ENCODE peak calls at places on chromosomes 5 and 9, in nine cellular contexts. One of them, this sample, is unnamed.
A peak's percentile ranks its signal among the peaks of the same experiment; 100 is the strongest.

GRCh38 chr9:5630038-5630507 is 1.2 kb downstream of the RIC1 start:
- DNase-seq in tibial artery: no peak
- DNase-seq in lung: no peak
- DNase-seq in heart right ventricle: no peak
- DNase-seq in IMR-90: no peak
- DNase-seq in mesendoderm: peak; percentile 51
- DNase-seq in PC-9: no peak
- DNase-seq in brain microvascular endothelial cell: peak; percentile 28
- DNase-seq in K562: no peak
- DNase-seq in this sample: peak; percentile 9

GRCh38 chr5:60700347-60700815 is 415 bp upstream of the DEPDC1B start:
- DNase-seq in mesendoderm: no peak
- DNase-seq in tibial artery: no peak
- DNase-seq in K562: peak; percentile 24
- DNase-seq in heart right ventricle: no peak
- DNase-seq in PC-9: no peak
- DNase-seq in brain microvascular endothelial cell: no peak
- DNase-seq in lung: no peak
- DNase-seq in IMR-90: no peak
- DNase-seq in this sample: no peak

GRCh38 chr9:73595036-73595545 is 443.4 kb downstream of the ANXA1 start:
- DNase-seq in brain microvascular endothelial cell: no peak
- DNase-seq in lung: no peak
- DNase-seq in PC-9: no peak
- DNase-seq in IMR-90: no peak
- DNase-seq in K562: no peak
- DNase-seq in tibial artery: no peak
- DNase-seq in heart right ventricle: no peak
- DNase-seq in mesendoderm: no peak
- DNase-seq in this sample: no peak

GRCh38 chr9:93415176-93415690 is 36.3 kb upstream of the FAM120A start:
- DNase-seq in K562: no peak
- DNase-seq in heart right ventricle: no peak
- DNase-seq in mesendoderm: no peak
- DNase-seq in brain microvascular endothelial cell: no peak
- DNase-seq in PC-9: no peak
- DNase-seq in tibial artery: no peak
- DNase-seq in lung: no peak
- DNase-seq in IMR-90: no peak
- DNase-seq in this sample: no peak

GRCh38 chr9:95147452-95147851 is 170.1 kb downstream of the FANCC start:
- DNase-seq in brain microvascular endothelial cell: no peak
- DNase-seq in IMR-90: peak; percentile 63
- DNase-seq in PC-9: no peak
- DNase-seq in tibial artery: no peak
- DNase-seq in heart right ventricle: no peak
- DNase-seq in K562: no peak
- DNase-seq in lung: no peak
- DNase-seq in mesendoderm: no peak
- DNase-seq in this sample: no peak

GRCh38 chr9:20640331-20641187 is 18.3 kb upstream of the MLLT3 start:
- DNase-seq in PC-9: peak; percentile 36
- DNase-seq in heart right ventricle: peak; percentile 44
- DNase-seq in tibial artery: no peak
- DNase-seq in IMR-90: peak; percentile 25
- DNase-seq in brain microvascular endothelial cell: peak; percentile 13
- DNase-seq in K562: no peak
- DNase-seq in mesendoderm: no peak
- DNase-seq in lung: no peak
- DNase-seq in this sample: peak; percentile 48

GRCh38 chr9:128420651-128421473 is at the start of gene CERCAM:
- DNase-seq in IMR-90: peak; percentile 25
- DNase-seq in K562: peak; percentile 87
- DNase-seq in lung: peak; percentile 33
- DNase-seq in tibial artery: peak; percentile 38
- DNase-seq in brain microvascular endothelial cell: peak; percentile 19
- DNase-seq in heart right ventricle: peak; percentile 54
- DNase-seq in mesendoderm: peak; percentile 47
- DNase-seq in PC-9: peak; percentile 74
- DNase-seq in this sample: peak; percentile 53

GRCh38 chr9:83384214-83384613 is 154.0 kb downstream of the FRMD3 start:
- DNase-seq in heart right ventricle: no peak
- DNase-seq in lung: no peak
- DNase-seq in brain microvascular endothelial cell: no peak
- DNase-seq in tibial artery: no peak
- DNase-seq in K562: no peak
- DNase-seq in mesendoderm: no peak
- DNase-seq in IMR-90: no peak
- DNase-seq in PC-9: no peak
- DNase-seq in this sample: no peak

GRCh38 chr5:14105717-14106435 is 37.3 kb upstream of the TRIO start:
- DNase-seq in lung: no peak
- DNase-seq in IMR-90: peak; percentile 95
- DNase-seq in PC-9: peak; percentile 91
- DNase-seq in K562: no peak
- DNase-seq in mesendoderm: peak; percentile 28
- DNase-seq in tibial artery: no peak
- DNase-seq in heart right ventricle: no peak
- DNase-seq in brain microvascular endothelial cell: peak; percentile 89
- DNase-seq in this sample: no peak

GRCh38 chr5:31283326-31283725 is 89.8 kb downstream of the CDH6 start:
- DNase-seq in brain microvascular endothelial cell: peak; percentile 24
- DNase-seq in K562: no peak
- DNase-seq in IMR-90: peak; percentile 13
- DNase-seq in lung: no peak
- DNase-seq in heart right ventricle: no peak
- DNase-seq in tibial artery: no peak
- DNase-seq in PC-9: no peak
- DNase-seq in mesendoderm: no peak
- DNase-seq in this sample: no peak

GRCh38 chr5:177356756-177357458 is 817 bp upstream of the RGS14 start:
- DNase-seq in heart right ventricle: no peak
- DNase-seq in brain microvascular endothelial cell: no peak
- DNase-seq in PC-9: no peak
- DNase-seq in K562: no peak
- DNase-seq in IMR-90: no peak
- DNase-seq in lung: no peak
- DNase-seq in mesendoderm: no peak
- DNase-seq in tibial artery: no peak
- DNase-seq in this sample: no peak

GRCh38 chr5:177359860-177360259 is 2.1 kb downstream of the RGS14 start:
- DNase-seq in K562: no peak
- DNase-seq in lung: no peak
- DNase-seq in brain microvascular endothelial cell: no peak
- DNase-seq in heart right ventricle: no peak
- DNase-seq in tibial artery: no peak
- DNase-seq in mesendoderm: no peak
- DNase-seq in PC-9: no peak
- DNase-seq in IMR-90: no peak
- DNase-seq in this sample: no peak

GRCh38 chr5:177357459-177358332 is at the start of gene RGS14:
- DNase-seq in brain microvascular endothelial cell: peak; percentile 36
- DNase-seq in K562: peak; percentile 39
- DNase-seq in mesendoderm: no peak
- DNase-seq in lung: peak; percentile 37
- DNase-seq in IMR-90: peak; percentile 47
- DNase-seq in tibial artery: no peak
- DNase-seq in PC-9: peak; percentile 44
- DNase-seq in heart right ventricle: no peak
- DNase-seq in this sample: peak; percentile 84

GRCh38 chr5:177359451-177359851 is 1.7 kb downstream of the RGS14 start:
- DNase-seq in IMR-90: no peak
- DNase-seq in tibial artery: no peak
- DNase-seq in lung: no peak
- DNase-seq in K562: no peak
- DNase-seq in PC-9: no peak
- DNase-seq in mesendoderm: no peak
- DNase-seq in heart right ventricle: no peak
- DNase-seq in brain microvascular endothelial cell: no peak
- DNase-seq in this sample: no peak

DNA sequence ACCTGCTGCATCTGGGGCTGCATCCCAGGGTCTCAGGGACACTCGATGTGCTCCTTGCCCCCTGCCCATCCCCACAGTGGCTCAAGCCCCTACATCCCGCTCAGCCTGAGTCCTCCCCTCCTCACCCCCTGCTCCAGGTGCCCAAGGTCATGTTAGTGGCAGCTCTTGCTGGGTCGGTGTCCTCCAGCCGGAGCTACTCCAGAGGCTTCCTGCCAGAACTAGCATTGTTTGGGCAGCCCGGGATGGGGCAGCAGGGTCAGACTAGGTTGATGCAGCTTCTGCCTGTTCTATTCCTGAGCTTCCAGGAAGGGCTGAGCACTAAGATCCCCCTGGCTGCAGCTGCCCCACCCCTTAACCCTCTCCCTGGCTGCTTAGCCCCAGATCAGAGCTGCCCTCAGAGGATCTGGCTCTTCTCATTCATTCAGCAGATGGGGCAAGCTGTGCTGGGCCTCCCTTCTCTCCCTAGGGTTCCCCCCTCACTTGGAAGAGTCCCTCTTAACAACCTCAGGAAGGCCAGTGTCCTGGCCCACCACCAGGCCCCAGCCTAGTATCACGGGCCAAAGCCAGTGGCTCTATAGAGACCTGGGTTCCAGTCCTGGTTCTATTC is 712 bp downstream of the RGS14 start:
- DNase-seq in K562: no peak
- DNase-seq in lung: no peak
- DNase-seq in heart right ventricle: no peak
- DNase-seq in brain microvascular endothelial cell: no peak
- DNase-seq in tibial artery: no peak
- DNase-seq in PC-9: no peak
- DNase-seq in mesendoderm: no peak
- DNase-seq in IMR-90: no peak
- DNase-seq in this sample: no peak
- H3K4me3 ChIP-seq in K562: peak overlapping the region; percentile 16
- H3K4me3 ChIP-seq in lung: peak overlapping the region; percentile 2
- H3K4me3 ChIP-seq in heart right ventricle: peak overlapping the region; percentile 38
- H3K4me3 ChIP-seq in brain microvascular endothelial cell: no peak overlapping the region
- H3K4me3 ChIP-seq in tibial artery: peak overlapping the region; percentile 43
- H3K4me3 ChIP-seq in PC-9: no peak overlapping the region
- H3K4me3 ChIP-seq in mesendoderm: no peak overlapping the region
- H3K4me3 ChIP-seq in IMR-90: no peak overlapping the region
- H3K4me3 ChIP-seq in this sample: peak overlapping the region; percentile 85

GRCh38 chr9:134775552-134775951 is 105.1 kb upstream of the FCN2 start:
- DNase-seq in brain microvascular endothelial cell: peak; percentile 27
- DNase-seq in lung: no peak
- DNase-seq in K562: no peak
- DNase-seq in IMR-90: peak; percentile 91
- DNase-seq in heart right ventricle: no peak
- DNase-seq in tibial artery: no peak
- DNase-seq in mesendoderm: no peak
- DNase-seq in PC-9: no peak
- DNase-seq in this sample: no peak
- H3K27me3 ChIP-seq in brain microvascular endothelial cell: no peaks in the 10 kb centered on the region
- H3K27me3 ChIP-seq in lung: no peaks in the 10 kb centered on the region
- H3K27me3 ChIP-seq in K562: peaks cover 91% of the 10 kb centered on the region
- H3K27me3 ChIP-seq in IMR-90: no peaks in the 10 kb centered on the region
- H3K27me3 ChIP-seq in heart right ventricle: no peaks in the 10 kb centered on the region
- H3K27me3 ChIP-seq in tibial artery: no peaks in the 10 kb centered on the region
- H3K27me3 ChIP-seq in mesendoderm: no peaks in the 10 kb centered on the region
- H3K27me3 ChIP-seq in PC-9: peaks cover 100% of the 10 kb centered on the region
- H3K27me3 ChIP-seq in this sample: no peaks in the 10 kb centered on the region

DNA sequence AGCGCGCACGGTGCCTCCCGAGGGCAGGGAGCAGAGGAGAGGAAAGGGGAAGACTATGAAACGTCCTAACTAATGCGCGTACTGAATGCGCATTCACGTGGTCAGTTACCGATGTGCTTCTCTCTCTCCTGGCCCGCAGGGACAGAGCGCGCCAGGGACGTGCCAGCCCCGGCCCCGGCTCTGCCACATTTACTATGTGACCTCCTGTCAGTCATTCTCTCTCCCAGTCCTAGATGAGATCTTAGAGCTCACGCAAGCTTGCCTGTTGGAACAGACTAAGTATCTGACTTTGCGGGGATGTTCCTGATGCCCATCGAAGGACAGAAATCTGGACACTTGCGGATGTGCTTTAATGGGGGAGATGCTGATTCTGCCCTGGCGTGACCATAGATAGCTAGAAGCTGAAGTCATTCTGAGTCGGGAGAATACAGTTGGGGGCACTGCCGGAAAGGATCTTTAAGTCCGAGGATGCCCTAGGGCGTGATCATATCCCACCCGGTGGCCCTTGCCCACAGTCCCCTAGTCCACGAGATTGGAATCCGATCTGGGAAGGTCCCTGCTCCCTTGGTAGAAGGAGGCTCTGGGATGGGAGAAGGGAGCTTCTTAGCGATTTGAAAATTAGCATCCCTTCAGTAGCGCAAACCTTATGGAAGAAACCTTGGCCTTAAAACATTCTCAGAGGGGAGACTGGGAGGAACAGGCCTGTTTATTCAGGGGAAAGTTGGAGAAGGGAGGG is 5.8 kb upstream of the EBF1 start:
- DNase-seq in lung: no peak
- DNase-seq in PC-9: no peak
- DNase-seq in K562: no peak
- DNase-seq in mesendoderm: peak; percentile 41
- DNase-seq in IMR-90: no peak
- DNase-seq in heart right ventricle: no peak
- DNase-seq in tibial artery: no peak
- DNase-seq in brain microvascular endothelial cell: no peak
- DNase-seq in this sample: no peak
- H3K4me3 ChIP-seq in lung: no peak overlapping the region
- H3K4me3 ChIP-seq in PC-9: no peak overlapping the region
- H3K4me3 ChIP-seq in K562: no peak overlapping the region
- H3K4me3 ChIP-seq in mesendoderm: no peak overlapping the region
- H3K4me3 ChIP-seq in IMR-90: no peak overlapping the region
- H3K4me3 ChIP-seq in heart right ventricle: peak overlapping the region; percentile 5
- H3K4me3 ChIP-seq in tibial artery: peak overlapping the region; percentile 41
- H3K4me3 ChIP-seq in brain microvascular endothelial cell: no peak overlapping the region
- H3K4me3 ChIP-seq in this sample: no peak overlapping the region

GRCh38 chr9:134200730-134201129 is 36.4 kb upstream of the RNU6ATAC start:
- DNase-seq in lung: no peak
- DNase-seq in tibial artery: no peak
- DNase-seq in heart right ventricle: no peak
- DNase-seq in mesendoderm: no peak
- DNase-seq in K562: no peak
- DNase-seq in IMR-90: no peak
- DNase-seq in PC-9: no peak
- DNase-seq in brain microvascular endothelial cell: no peak
- DNase-seq in this sample: no peak

GRCh38 chr9:134204991-134205578 is 40.7 kb upstream of the RNU6ATAC start:
- DNase-seq in PC-9: no peak
- DNase-seq in IMR-90: no peak
- DNase-seq in lung: no peak
- DNase-seq in mesendoderm: no peak
- DNase-seq in tibial artery: no peak
- DNase-seq in brain microvascular endothelial cell: peak; percentile 9
- DNase-seq in heart right ventricle: peak; percentile 57
- DNase-seq in K562: no peak
- DNase-seq in this sample: no peak

GRCh38 chr9:134205636-134206316 is 41.4 kb upstream of the RNU6ATAC start:
- DNase-seq in heart right ventricle: peak; percentile 77
- DNase-seq in IMR-90: peak; percentile 28
- DNase-seq in brain microvascular endothelial cell: no peak
- DNase-seq in mesendoderm: peak; percentile 72
- DNase-seq in lung: no peak
- DNase-seq in K562: peak; percentile 54
- DNase-seq in tibial artery: peak; percentile 65
- DNase-seq in PC-9: no peak
- DNase-seq in this sample: no peak

GRCh38 chr9:134204041-134204440 is 39.7 kb upstream of the RNU6ATAC start:
- DNase-seq in heart right ventricle: no peak
- DNase-seq in tibial artery: no peak
- DNase-seq in K562: no peak
- DNase-seq in PC-9: no peak
- DNase-seq in brain microvascular endothelial cell: no peak
- DNase-seq in mesendoderm: no peak
- DNase-seq in lung: no peak
- DNase-seq in IMR-90: no peak
- DNase-seq in this sample: no peak

GRCh38 chr9:134203224-134203623 is 38.9 kb upstream of the RNU6ATAC start:
- DNase-seq in heart right ventricle: no peak
- DNase-seq in K562: no peak
- DNase-seq in tibial artery: no peak
- DNase-seq in lung: no peak
- DNase-seq in brain microvascular endothelial cell: no peak
- DNase-seq in IMR-90: no peak
- DNase-seq in mesendoderm: no peak
- DNase-seq in PC-9: no peak
- DNase-seq in this sample: no peak
- H3K27me3 ChIP-seq in heart right ventricle: no peaks in the 10 kb centered on the region
- H3K27me3 ChIP-seq in K562: peaks cover 24% of the 10 kb centered on the region
- H3K27me3 ChIP-seq in tibial artery: peaks cover 16% of the 10 kb centered on the region
- H3K27me3 ChIP-seq in lung: no peaks in the 10 kb centered on the region
- H3K27me3 ChIP-seq in brain microvascular endothelial cell: no peaks in the 10 kb centered on the region
- H3K27me3 ChIP-seq in IMR-90: peaks cover 14% of the 10 kb centered on the region
- H3K27me3 ChIP-seq in mesendoderm: no peaks in the 10 kb centered on the region
- H3K27me3 ChIP-seq in PC-9: peaks cover 35% of the 10 kb centered on the region
- H3K27me3 ChIP-seq in this sample: no peaks in the 10 kb centered on the region